ENCODE peak calls at places on chromosomes 12 and 14, in nine cellular contexts. T, I, V, N, B, Y, R, F and L are unnamed samples.

GRCh38 chr12:132986885-132987225 is 688 bp downstream of the ZNF26 start:
- DNase-seq in R (no peak), T (no peak), N (no peak), F (no peak), Y (peak; percentile 25), B (no peak), I (no peak), V (no peak), L (peak; percentile 2)

GRCh38 chr12:65962921-65963883 is 138.9 kb downstream of the HMGA2 start:
- DNase-seq in Y (no peak), F (no peak), I (no peak), T (no peak), N (peak; percentile 23), V (no peak), R (no peak), B (no peak), L (peak; percentile 83)

GRCh38 chr12:21940972-21941521 is at the start of gene ABCC9:
- DNase-seq in B (no peak), T (no peak), N (peak; percentile 39), R (peak; percentile 11), Y (no peak), I (peak; percentile 73), V (no peak), F (peak; percentile 52), L (no peak)

GRCh38 chr12:124413401-124413800 is 118.5 kb downstream of the RFLNA start:
- DNase-seq in N (no peak), B (no peak), V (no peak), Y (no peak), F (no peak), I (peak; percentile 77), T (no peak), R (no peak), L (no peak)

GRCh38 chr12:45928309-45928708 is 62.1 kb downstream of the SCAF11 start:
- DNase-seq in B (no peak), F (no peak), T (no peak), N (no peak), R (no peak), Y (no peak), I (no peak), V (no peak), L (no peak)

GRCh38 chr12:29517265-29517664 is 19.8 kb upstream of the OVCH1 start:
- DNase-seq in T (no peak), I (no peak), R (no peak), B (no peak), F (no peak), V (no peak), Y (peak; percentile 16), N (no peak), L (no peak)

GRCh38 chr12:58313091-58313855 is 371.9 kb downstream of the ATP23 start:
- DNase-seq in Y (no peak), I (no peak), B (no peak), V (no peak), T (no peak), N (no peak), R (no peak), F (no peak), L (no peak)

GRCh38 chr12:49041881-49042484 is 18.6 kb downstream of the KMT2D start:
- DNase-seq in Y (no peak), T (no peak), R (no peak), V (no peak), B (no peak), F (no peak), N (no peak), I (no peak), L (peak; percentile 28)

GRCh38 chr14:68780358-68781160 is 12.3 kb downstream of the ZFP36L1 start:
- DNase-seq in N (no peak), V (no peak), T (no peak), F (peak; percentile 77), R (no peak), Y (no peak), I (peak; percentile 77), B (no peak), L (peak; percentile 61)

GRCh38 chr12:113633678-113634332 is 162.1 kb upstream of the LHX5 start:
- DNase-seq in B (no peak), R (no peak), F (no peak), N (no peak), T (no peak), I (no peak), Y (no peak), V (no peak), L (no peak)

GRCh38 chr14:101410126-101410525 is 151.2 kb upstream of the DIO3 start:
- DNase-seq in F (no peak), V (no peak), T (no peak), I (no peak), B (no peak), N (no peak), R (no peak), Y (no peak), L (no peak)